ENCODE peak calls at places on chromosomes 6 and 20, in seven cellular contexts. One of them, this sample, is unnamed.

GRCh38 chr6:145214570-145214969 is 520.8 kb downstream of the EPM2A start:
- DNase-seq in hypothalamus: no peak
- DNase-seq in EL: peak
- DNase-seq in renal cortical epithelial cell: peak
- DNase-seq in adrenal gland: no peak
- DNase-seq in cardiac fibroblast: peak
- DNase-seq in stimulated activated CD4-positive, alpha-beta T cell treated with anti-CD3 and anti-CD28 coated beads, Interleukin-1b, Interleukin-23, amount 100 ng/mL, for 24 hours: no peak
- DNase-seq in this sample: peak

GRCh38 chr6:130293800-130294199 is 71.0 kb upstream of the SAMD3 start:
- DNase-seq in hypothalamus: no peak
- DNase-seq in EL: peak
- DNase-seq in renal cortical epithelial cell: peak
- DNase-seq in adrenal gland: no peak
- DNase-seq in cardiac fibroblast: peak
- DNase-seq in stimulated activated CD4-positive, alpha-beta T cell treated with anti-CD3 and anti-CD28 coated beads, Interleukin-1b, Interleukin-23, amount 100 ng/mL, for 24 hours: no peak
- DNase-seq in this sample: peak

GRCh38 chr6:431504-431903 is 40.0 kb downstream of the IRF4 start:
- DNase-seq in hypothalamus: no peak
- DNase-seq in EL: no peak
- DNase-seq in renal cortical epithelial cell: no peak
- DNase-seq in adrenal gland: no peak
- DNase-seq in cardiac fibroblast: no peak
- DNase-seq in stimulated activated CD4-positive, alpha-beta T cell treated with anti-CD3 and anti-CD28 coated beads, Interleukin-1b, Interleukin-23, amount 100 ng/mL, for 24 hours: no peak
- DNase-seq in this sample: no peak

GRCh38 chr6:132465530-132466485 is 47.1 kb downstream of the STX7 start:
- DNase-seq in hypothalamus: no peak
- DNase-seq in EL: no peak
- DNase-seq in renal cortical epithelial cell: no peak
- DNase-seq in adrenal gland: no peak
- DNase-seq in cardiac fibroblast: no peak
- DNase-seq in stimulated activated CD4-positive, alpha-beta T cell treated with anti-CD3 and anti-CD28 coated beads, Interleukin-1b, Interleukin-23, amount 100 ng/mL, for 24 hours: no peak
- DNase-seq in this sample: no peak

GRCh38 chr6:167736486-167737204 is 90.1 kb upstream of the AFDN start:
- DNase-seq in hypothalamus: no peak
- DNase-seq in EL: no peak
- DNase-seq in renal cortical epithelial cell: no peak
- DNase-seq in adrenal gland: no peak
- DNase-seq in cardiac fibroblast: no peak
- DNase-seq in stimulated activated CD4-positive, alpha-beta T cell treated with anti-CD3 and anti-CD28 coated beads, Interleukin-1b, Interleukin-23, amount 100 ng/mL, for 24 hours: no peak
- DNase-seq in this sample: no peak

GRCh38 chr6:150417899-150418824 is 49.4 kb downstream of the IYD start:
- DNase-seq in hypothalamus: peak
- DNase-seq in EL: peak
- DNase-seq in renal cortical epithelial cell: peak
- DNase-seq in adrenal gland: peak
- DNase-seq in cardiac fibroblast: peak
- DNase-seq in stimulated activated CD4-positive, alpha-beta T cell treated with anti-CD3 and anti-CD28 coated beads, Interleukin-1b, Interleukin-23, amount 100 ng/mL, for 24 hours: no peak
- DNase-seq in this sample: peak

GRCh38 chr6:49423817-49424216 is 39.2 kb downstream of the MMUT start:
- DNase-seq in hypothalamus: no peak
- DNase-seq in EL: peak
- DNase-seq in renal cortical epithelial cell: peak
- DNase-seq in adrenal gland: no peak
- DNase-seq in cardiac fibroblast: peak
- DNase-seq in stimulated activated CD4-positive, alpha-beta T cell treated with anti-CD3 and anti-CD28 coated beads, Interleukin-1b, Interleukin-23, amount 100 ng/mL, for 24 hours: no peak
- DNase-seq in this sample: no peak

GRCh38 chr20:50226093-50226974 is 35.7 kb downstream of the CEBPB start:
- DNase-seq in hypothalamus: no peak
- DNase-seq in EL: peak
- DNase-seq in renal cortical epithelial cell: peak
- DNase-seq in adrenal gland: peak
- DNase-seq in cardiac fibroblast: peak
- DNase-seq in stimulated activated CD4-positive, alpha-beta T cell treated with anti-CD3 and anti-CD28 coated beads, Interleukin-1b, Interleukin-23, amount 100 ng/mL, for 24 hours: no peak
- DNase-seq in this sample: peak

GRCh38 chr20:33127422-33128097 is 40.4 kb upstream of the BPIFA2 start:
- DNase-seq in hypothalamus: no peak
- DNase-seq in EL: no peak
- DNase-seq in renal cortical epithelial cell: no peak
- DNase-seq in adrenal gland: peak
- DNase-seq in cardiac fibroblast: no peak
- DNase-seq in stimulated activated CD4-positive, alpha-beta T cell treated with anti-CD3 and anti-CD28 coated beads, Interleukin-1b, Interleukin-23, amount 100 ng/mL, for 24 hours: no peak
- DNase-seq in this sample: no peak

GRCh38 chr6:56642366-56643261 is at the start of gene DST:
- DNase-seq in hypothalamus: no peak
- DNase-seq in EL: peak
- DNase-seq in renal cortical epithelial cell: peak
- DNase-seq in adrenal gland: no peak
- DNase-seq in cardiac fibroblast: peak
- DNase-seq in stimulated activated CD4-positive, alpha-beta T cell treated with anti-CD3 and anti-CD28 coated beads, Interleukin-1b, Interleukin-23, amount 100 ng/mL, for 24 hours: no peak
- DNase-seq in this sample: no peak

GRCh38 chr20:24296477-24297380 is 172.7 kb upstream of the SYNDIG1 start:
- DNase-seq in hypothalamus: no peak
- DNase-seq in EL: no peak
- DNase-seq in renal cortical epithelial cell: no peak
- DNase-seq in adrenal gland: no peak
- DNase-seq in cardiac fibroblast: no peak
- DNase-seq in stimulated activated CD4-positive, alpha-beta T cell treated with anti-CD3 and anti-CD28 coated beads, Interleukin-1b, Interleukin-23, amount 100 ng/mL, for 24 hours: no peak
- DNase-seq in this sample: no peak